ENCODE peak calls at places on chromosomes 7 and 10, in six cellular contexts. One of them, this sample, is unnamed. For H3K27me3, the result is how much of the 10 kb centered on the place peaks cover.

GRCh38 chr10:96764345-96764744 is 44.0 kb upstream of the PIK3AP1 start:
- DNase-seq in sigmoid colon: no peak
- DNase-seq in colonic mucosa: no peak
- DNase-seq in DND-41: no peak
- DNase-seq in IMR-90: no peak
- DNase-seq in H1: no peak
- DNase-seq in this sample: peak

GRCh38 chr7:4241791-4242190 is 440.3 kb upstream of the FOXK1 start:
- DNase-seq in DND-41: no peak
- DNase-seq in IMR-90: no peak
- DNase-seq in H1: peak
- DNase-seq in sigmoid colon: peak
- DNase-seq in colonic mucosa: no peak
- DNase-seq in this sample: no peak

GRCh38 chr7:139682136-139683013 is 95.4 kb downstream of the HIPK2 start:
- DNase-seq in sigmoid colon: no peak
- DNase-seq in DND-41: no peak
- DNase-seq in IMR-90: peak
- DNase-seq in H1: no peak
- DNase-seq in colonic mucosa: no peak
- DNase-seq in this sample: peak

GRCh38 chr7:150663802-150664494 is 21.6 kb upstream of the GIMAP2 start:
- DNase-seq in IMR-90: no peak
- DNase-seq in colonic mucosa: no peak
- DNase-seq in DND-41: peak
- DNase-seq in sigmoid colon: no peak
- DNase-seq in H1: no peak
- DNase-seq in this sample: peak

GRCh38 chr7:150937848-150938561 is 40.1 kb downstream of the KCNH2 start:
- DNase-seq in IMR-90: peak
- DNase-seq in sigmoid colon: peak
- DNase-seq in H1: no peak
- DNase-seq in colonic mucosa: no peak
- DNase-seq in DND-41: peak
- DNase-seq in this sample: no peak

GRCh38 chr10:13882112-13882711 is 295.4 kb downstream of the PRPF18 start:
- DNase-seq in H1: peak
- DNase-seq in sigmoid colon: peak
- DNase-seq in DND-41: no peak
- DNase-seq in colonic mucosa: no peak
- DNase-seq in IMR-90: peak
- DNase-seq in this sample: no peak

GRCh38 chr7:99272476-99273045 is at the start of gene MYH16:
- DNase-seq in H1: no peak
- DNase-seq in sigmoid colon: no peak
- DNase-seq in colonic mucosa: no peak
- DNase-seq in DND-41: no peak
- DNase-seq in IMR-90: peak
- DNase-seq in this sample: no peak

GRCh38 chr10:24645784-24646183 is 77.9 kb downstream of the ARHGAP21 start:
- DNase-seq in colonic mucosa: no peak
- DNase-seq in H1: no peak
- DNase-seq in IMR-90: peak
- DNase-seq in DND-41: peak
- DNase-seq in sigmoid colon: no peak
- DNase-seq in this sample: no peak

GRCh38 chr10:129655679-129656031 is 188.6 kb downstream of the MGMT start:
- DNase-seq in DND-41: no peak
- DNase-seq in colonic mucosa: no peak
- DNase-seq in sigmoid colon: no peak
- DNase-seq in H1: no peak
- DNase-seq in IMR-90: no peak
- DNase-seq in this sample: no peak

GRCh38 chr10:129656642-129657041 is 189.6 kb downstream of the MGMT start:
- DNase-seq in H1: no peak
- DNase-seq in colonic mucosa: no peak
- DNase-seq in DND-41: no peak
- DNase-seq in sigmoid colon: no peak
- DNase-seq in IMR-90: no peak
- DNase-seq in this sample: no peak

GRCh38 chr10:129659881-129660280 is 192.8 kb downstream of the MGMT start:
- DNase-seq in H1: no peak
- DNase-seq in colonic mucosa: no peak
- DNase-seq in IMR-90: no peak
- DNase-seq in DND-41: no peak
- DNase-seq in sigmoid colon: no peak
- DNase-seq in this sample: no peak

GRCh38 chr10:129657297-129657974 is 190.4 kb downstream of the MGMT start:
- DNase-seq in sigmoid colon: no peak
- DNase-seq in H1: no peak
- DNase-seq in DND-41: no peak
- DNase-seq in colonic mucosa: no peak
- DNase-seq in IMR-90: no peak
- DNase-seq in this sample: no peak

DNA sequence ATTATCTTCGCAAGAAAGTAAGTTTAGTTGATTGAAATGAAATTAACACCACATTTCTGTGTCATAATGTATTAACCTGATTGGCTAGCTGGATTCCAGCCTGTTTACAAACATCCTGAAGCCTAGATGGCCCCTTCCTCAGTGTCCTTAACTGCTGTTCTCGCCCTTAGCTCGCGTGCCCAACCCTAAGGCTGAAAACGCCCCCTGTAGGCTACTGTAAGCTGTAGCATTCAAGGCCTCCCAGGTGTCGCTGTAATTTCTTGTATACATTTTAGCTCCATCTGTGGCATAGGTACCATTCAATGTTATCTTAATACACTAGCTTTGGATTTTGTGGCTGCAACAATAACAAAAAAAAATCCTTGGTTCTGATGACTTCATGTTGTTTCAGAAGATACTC is 191.6 kb downstream of the MGMT start:
- DNase-seq in sigmoid colon: no peak
- DNase-seq in colonic mucosa: no peak
- DNase-seq in IMR-90: no peak
- DNase-seq in DND-41: no peak
- DNase-seq in H1: no peak
- DNase-seq in this sample: no peak
- TF ChIP-seq CTCF in sigmoid colon: no peak
- TF ChIP-seq CTCF in colonic mucosa: no peak
- TF ChIP-seq CTCF in IMR-90: peak
- TF ChIP-seq CTCF in DND-41: peak
- TF ChIP-seq CTCF in H1: peak
- TF ChIP-seq CTCF in this sample: peak

GRCh38 chr10:101046332-101047238 is 15.2 kb upstream of the KAZALD1 start:
- DNase-seq in DND-41: no peak
- DNase-seq in colonic mucosa: no peak
- DNase-seq in H1: no peak
- DNase-seq in IMR-90: peak
- DNase-seq in sigmoid colon: no peak
- DNase-seq in this sample: no peak
- H3K27me3 ChIP-seq in DND-41: under half
- H3K27me3 ChIP-seq in colonic mucosa: under half
- H3K27me3 ChIP-seq in H1: half or more
- H3K27me3 ChIP-seq in IMR-90: under half
- H3K27me3 ChIP-seq in sigmoid colon: under half
- H3K27me3 ChIP-seq in this sample: under half

GRCh38 chr10:17645591-17646345 is 1.8 kb downstream of the STAM start:
- DNase-seq in colonic mucosa: no peak
- DNase-seq in IMR-90: peak
- DNase-seq in H1: no peak
- DNase-seq in DND-41: no peak
- DNase-seq in sigmoid colon: no peak
- DNase-seq in this sample: no peak
- H3K4me3 ChIP-seq in colonic mucosa: no peak
- H3K4me3 ChIP-seq in IMR-90: peak
- H3K4me3 ChIP-seq in H1: peak
- H3K4me3 ChIP-seq in DND-41: peak
- H3K4me3 ChIP-seq in sigmoid colon: no peak
- H3K4me3 ChIP-seq in this sample: peak

GRCh38 chr10:1100691-1101368 is 44.6 kb downstream of the WDR37 start:
- DNase-seq in DND-41: no peak
- DNase-seq in IMR-90: no peak
- DNase-seq in colonic mucosa: no peak
- DNase-seq in H1: peak
- DNase-seq in sigmoid colon: no peak
- DNase-seq in this sample: no peak
- TF ChIP-seq CTCF in DND-41: peak
- TF ChIP-seq CTCF in IMR-90: no peak
- TF ChIP-seq CTCF in colonic mucosa: no peak
- TF ChIP-seq CTCF in H1: peak
- TF ChIP-seq CTCF in sigmoid colon: no peak
- TF ChIP-seq CTCF in this sample: no peak

DNA sequence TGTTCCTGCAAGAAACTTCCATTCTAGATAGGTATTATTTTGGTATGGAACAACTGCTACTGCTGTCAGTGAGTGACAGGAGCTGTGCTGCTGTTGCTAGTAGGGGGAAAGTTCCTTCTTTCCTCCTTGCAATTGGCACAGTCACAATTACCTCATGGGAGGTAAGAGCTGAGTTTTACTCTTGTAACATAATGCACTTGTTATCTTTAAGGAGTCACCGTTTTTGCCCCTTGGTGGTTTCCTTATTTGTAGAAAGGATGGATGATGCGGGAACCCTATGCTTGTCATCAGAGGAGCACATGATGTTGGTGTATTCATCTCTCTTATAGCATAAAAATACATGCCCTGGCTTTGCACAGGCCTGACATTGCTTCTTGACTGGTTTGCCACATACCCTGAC is 234.7 kb upstream of the NPY start:
- DNase-seq in H1: no peak
- DNase-seq in DND-41: no peak
- DNase-seq in sigmoid colon: no peak
- DNase-seq in IMR-90: no peak
- DNase-seq in colonic mucosa: no peak
- DNase-seq in this sample: no peak
- H3K27me3 ChIP-seq in H1: under half
- H3K27me3 ChIP-seq in DND-41: under half
- H3K27me3 ChIP-seq in sigmoid colon: under half
- H3K27me3 ChIP-seq in IMR-90: under half
- H3K27me3 ChIP-seq in colonic mucosa: under half
- H3K27me3 ChIP-seq in this sample: under half

DNA sequence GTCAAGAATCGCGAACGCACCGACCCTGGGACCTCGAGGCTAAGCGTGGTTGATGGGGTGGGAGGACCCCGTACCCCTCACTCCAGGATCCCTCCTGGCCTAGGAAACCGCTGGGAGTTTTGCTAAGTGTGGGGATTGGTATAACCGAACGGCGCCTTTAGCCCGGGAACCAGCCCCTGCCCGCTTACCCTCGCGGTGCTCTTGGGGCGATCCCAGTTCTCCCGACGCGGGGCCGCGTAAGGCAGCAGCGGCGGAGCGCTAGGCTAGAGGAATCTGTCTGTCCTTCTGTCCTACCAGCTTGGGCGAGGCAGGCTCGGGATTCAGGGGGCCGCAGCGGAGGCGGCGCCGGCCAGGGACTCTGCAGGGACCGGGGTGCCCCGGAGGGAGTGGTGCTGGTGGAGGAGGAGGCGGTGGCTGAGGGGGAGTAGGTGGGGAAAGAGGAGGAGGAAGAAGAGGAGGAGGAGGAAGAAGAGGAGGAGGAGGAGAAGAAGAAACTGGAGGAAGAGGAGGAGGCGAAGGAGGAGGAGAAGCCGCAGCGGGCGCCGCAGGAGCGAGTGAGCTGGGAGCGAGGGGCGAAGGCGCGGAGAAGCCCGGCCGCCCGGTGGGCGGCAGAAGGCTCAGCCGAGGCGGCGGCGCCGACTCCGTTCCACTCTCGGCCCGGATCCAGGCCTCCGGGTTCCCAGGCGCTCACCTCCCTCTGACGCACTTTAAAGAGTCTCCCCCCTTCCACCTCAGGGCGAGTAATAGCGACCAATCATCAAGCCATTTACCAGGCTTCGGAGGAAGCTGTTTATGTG is 439 bp upstream of the EMX2 start:
- DNase-seq in sigmoid colon: no peak
- DNase-seq in colonic mucosa: no peak
- DNase-seq in IMR-90: peak
- DNase-seq in DND-41: no peak
- DNase-seq in H1: peak
- DNase-seq in this sample: no peak
- H3K4me3 ChIP-seq in sigmoid colon: no peak
- H3K4me3 ChIP-seq in colonic mucosa: no peak
- H3K4me3 ChIP-seq in IMR-90: no peak
- H3K4me3 ChIP-seq in DND-41: no peak
- H3K4me3 ChIP-seq in H1: peak
- H3K4me3 ChIP-seq in this sample: no peak

DNA sequence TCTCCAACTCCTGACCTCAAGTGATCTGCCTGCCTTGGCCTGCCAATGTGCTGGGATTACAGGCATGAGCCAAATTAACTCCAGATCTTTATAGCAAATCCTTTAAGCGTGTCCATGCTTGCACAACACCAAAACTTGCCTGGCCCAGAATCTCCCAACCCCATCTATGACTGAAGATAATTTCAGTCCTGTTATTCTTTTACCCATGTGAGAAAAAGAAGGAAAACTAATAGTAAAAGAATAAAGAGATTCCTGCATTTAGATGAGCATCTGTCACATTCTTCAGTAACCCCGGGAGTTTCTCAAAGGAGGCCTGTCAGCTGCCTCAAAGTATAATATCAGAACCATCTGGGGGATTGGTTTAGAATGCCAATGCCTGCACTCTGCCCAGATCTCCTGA is 158.2 kb upstream of the KMT2E start:
- DNase-seq in sigmoid colon: no peak
- DNase-seq in H1: no peak
- DNase-seq in colonic mucosa: no peak
- DNase-seq in DND-41: no peak
- DNase-seq in IMR-90: no peak
- DNase-seq in this sample: no peak
- TF ChIP-seq CTCF in sigmoid colon: no peak
- TF ChIP-seq CTCF in H1: no peak
- TF ChIP-seq CTCF in colonic mucosa: no peak
- TF ChIP-seq CTCF in DND-41: no peak
- TF ChIP-seq CTCF in IMR-90: no peak
- TF ChIP-seq CTCF in this sample: no peak

DNA sequence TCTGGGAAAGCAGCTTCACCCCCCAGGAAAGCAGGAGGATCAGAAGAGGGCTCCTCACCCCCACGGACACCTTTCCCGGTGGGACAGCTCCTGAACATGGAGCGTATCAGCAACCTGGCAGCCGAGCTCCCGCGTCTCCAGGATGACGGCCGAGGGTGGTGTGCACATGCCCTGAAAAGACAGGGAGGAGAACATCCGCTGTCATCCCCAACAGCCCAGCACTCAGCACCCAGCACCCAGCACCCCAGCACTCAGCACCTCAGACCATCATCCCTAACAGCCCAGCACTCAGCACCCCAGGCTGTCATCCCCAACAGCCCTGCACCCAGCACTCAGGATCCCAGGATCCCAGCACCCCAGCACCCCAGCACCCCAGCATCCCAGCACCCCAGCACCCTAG is 3.9 kb upstream of the CFAP46 start:
- DNase-seq in H1: no peak
- DNase-seq in IMR-90: no peak
- DNase-seq in DND-41: no peak
- DNase-seq in colonic mucosa: no peak
- DNase-seq in sigmoid colon: no peak
- DNase-seq in this sample: no peak
- H3K27me3 ChIP-seq in H1: under half
- H3K27me3 ChIP-seq in IMR-90: under half
- H3K27me3 ChIP-seq in DND-41: under half
- H3K27me3 ChIP-seq in colonic mucosa: under half
- H3K27me3 ChIP-seq in sigmoid colon: under half
- H3K27me3 ChIP-seq in this sample: under half